ENCODE peak calls at places on chromosome 15, in eight cellular contexts. T, D, K, E, Y, A, O and X are unnamed samples.

GRCh38 chr15:75182187-75183131 is 19.2 kb upstream of the C15orf39 start:
- DNase-seq in O (no peak), T (no peak), D (no peak), Y (peak; percentile 82), A (peak; percentile 61), K (no peak), E (no peak), X (no peak)

GRCh38 chr15:77832874-77833273 is 200.2 kb upstream of the LINGO1 start:
- DNase-seq in D (no peak), A (no peak), Y (peak; percentile 8), T (no peak), E (no peak), K (no peak), O (no peak), X (no peak)

GRCh38 chr15:90471769-90472168 is 58.0 kb upstream of the CRTC3 start:
- DNase-seq in D (no peak), A (no peak), K (no peak), T (no peak), Y (no peak), O (no peak), E (no peak), X (no peak)

GRCh38 chr15:64267331-64267973 is 88.5 kb downstream of the CSNK1G1 start:
- DNase-seq in E (no peak), O (no peak), Y (no peak), T (no peak), A (no peak), K (no peak), D (no peak), X (no peak)

GRCh38 chr15:50114381-50114780 is 4.7 kb downstream of the ATP8B4 start:
- DNase-seq in Y (no peak), T (no peak), E (no peak), A (no peak), D (no peak), O (no peak), K (no peak), X (no peak)

GRCh38 chr15:56929933-56930332 is 11.5 kb downstream of the TCF12 start:
- DNase-seq in Y (no peak), O (no peak), K (no peak), T (no peak), E (no peak), A (no peak), D (no peak), X (no peak)

GRCh38 chr15:41505776-41506175 is 7.9 kb downstream of the LTK start:
- DNase-seq in Y (no peak), E (no peak), T (no peak), K (no peak), A (no peak), O (no peak), D (no peak), X (no peak)

GRCh38 chr15:100777821-100778220 is 101.8 kb upstream of the ALDH1A3 start:
- DNase-seq in D (no peak), T (no peak), A (no peak), E (no peak), O (no peak), K (no peak), Y (no peak), X (no peak)

GRCh38 chr15:59892995-59893394 is 111.1 kb upstream of the FOXB1 start:
- DNase-seq in A (no peak), E (peak; percentile 19), Y (no peak), K (peak; percentile 32), D (no peak), T (no peak), O (no peak), X (no peak)

GRCh38 chr15:89003865-89004725 is 84.2 kb upstream of the ABHD2 start:
- DNase-seq in E (peak; percentile 79), O (peak; percentile 26), A (peak; percentile 24), D (no peak), Y (peak; percentile 73), K (no peak), T (no peak), X (no peak)

GRCh38 chr15:66497502-66498455 is at the start of gene SNAPC5:
- DNase-seq in E (peak; percentile 95), K (peak; percentile 99), O (peak; percentile 95), A (peak; percentile 97), T (peak; percentile 96), Y (peak; percentile 95), D (peak; percentile 98), X (peak; percentile 64)

GRCh38 chr15:53197426-53197839 is 407.3 kb upstream of the ONECUT1 start:
- DNase-seq in Y (peak; percentile 41), E (peak; percentile 49), K (peak; percentile 78), D (no peak), A (peak; percentile 42), T (peak; percentile 33), O (no peak), X (peak; percentile 24)

GRCh38 chr15:94231728-94232086 is 346 bp downstream of the MCTP2 start:
- DNase-seq in E (no peak), D (no peak), O (no peak), Y (peak; percentile 64), A (peak; percentile 55), K (no peak), T (no peak), X (no peak)

GRCh38 chr15:84859143-84859542 is 25.3 kb upstream of the SLC28A1 start:
- DNase-seq in O (no peak), A (peak; percentile 48), Y (no peak), E (no peak), T (peak; percentile 90), D (no peak), K (peak; percentile 94), X (no peak)

GRCh38 chr15:99361541-99362185 is 110.4 kb downstream of the LRRC28 start:
- DNase-seq in E (peak; percentile 19), K (no peak), D (no peak), T (no peak), O (no peak), A (no peak), Y (no peak), X (no peak)

GRCh38 chr15:48370460-48370859 is 39.2 kb downstream of the DUT start:
- DNase-seq in T (peak; percentile 37), K (no peak), A (no peak), O (no peak), E (peak; percentile 64), Y (no peak), D (no peak), X (no peak)

GRCh38 chr15:100863406-100864198 is 16.0 kb upstream of the ALDH1A3 start:
- DNase-seq in O (peak; percentile 76), Y (no peak), T (no peak), D (no peak), E (peak; percentile 78), A (peak; percentile 35), K (no peak), X (no peak)

GRCh38 chr15:66803182-66803729 is 101.2 kb downstream of the SMAD6 start:
- DNase-seq in A (peak; percentile 86), O (peak; percentile 89), D (no peak), T (peak; percentile 96), E (peak; percentile 99), K (peak; percentile 96), Y (peak; percentile 90), X (no peak)

GRCh38 chr15:59191855-59192237 is 14.8 kb upstream of the LDHAL6B start:
- DNase-seq in T (peak; percentile 65), E (peak; percentile 80), D (no peak), K (peak; percentile 65), O (no peak), A (no peak), Y (no peak), X (no peak)

DNA sequence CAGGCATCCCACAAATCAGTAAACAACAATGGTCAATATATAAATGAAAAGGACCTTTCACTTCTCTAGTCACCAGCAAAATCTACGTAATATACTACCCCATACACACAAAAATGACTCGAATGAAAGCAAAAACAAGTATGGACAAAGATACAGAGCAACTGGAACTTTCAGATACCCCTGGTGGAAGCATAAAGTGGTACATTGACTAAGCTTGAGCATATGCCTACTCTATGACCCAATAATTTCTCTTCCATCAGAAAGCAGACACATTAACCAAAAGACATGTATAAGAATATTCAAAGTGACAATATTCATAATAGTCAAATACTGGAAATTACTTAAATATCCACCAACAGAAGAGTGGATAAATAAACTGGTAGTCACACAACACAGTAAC is 86.0 kb downstream of the EFL1 start:
- DNase-seq in K (no peak), T (no peak), D (no peak), E (no peak), O (no peak), A (no peak), Y (no peak), X (no peak)
- TF ChIP-seq CTCF in K (no peak), T (no peak), D (no peak), E (peak; percentile 4), O (no peak), A (no peak), Y (no peak), X (no peak)

GRCh38 chr15:70679919-70680231 is 83.5 kb downstream of the UACA start:
- DNase-seq in K (no peak), O (no peak), D (no peak), E (no peak), A (no peak), T (no peak), Y (no peak), X (no peak)
- TF ChIP-seq CTCF in K (no peak), O (no peak), D (peak; percentile 34), E (no peak), A (no peak), T (peak; percentile 1), Y (peak; percentile 6), X (no peak)

GRCh38 chr15:37979597-37979996 is 45.2 kb downstream of the TMCO5A start:
- DNase-seq in D (no peak), Y (no peak), K (no peak), A (no peak), T (no peak), E (no peak), O (no peak), X (no peak)

GRCh38 chr15:37978231-37978630 is 43.8 kb downstream of the TMCO5A start:
- DNase-seq in E (no peak), D (no peak), Y (no peak), T (no peak), K (no peak), A (no peak), O (no peak), X (no peak)

GRCh38 chr15:37980010-37980409 is 45.6 kb downstream of the TMCO5A start:
- DNase-seq in A (no peak), E (no peak), O (no peak), T (no peak), K (no peak), D (no peak), Y (no peak), X (no peak)

GRCh38 chr15:37984368-37984767 is 49.9 kb downstream of the TMCO5A start:
- DNase-seq in Y (no peak), K (no peak), D (no peak), T (no peak), O (no peak), E (no peak), A (no peak), X (no peak)

DNA sequence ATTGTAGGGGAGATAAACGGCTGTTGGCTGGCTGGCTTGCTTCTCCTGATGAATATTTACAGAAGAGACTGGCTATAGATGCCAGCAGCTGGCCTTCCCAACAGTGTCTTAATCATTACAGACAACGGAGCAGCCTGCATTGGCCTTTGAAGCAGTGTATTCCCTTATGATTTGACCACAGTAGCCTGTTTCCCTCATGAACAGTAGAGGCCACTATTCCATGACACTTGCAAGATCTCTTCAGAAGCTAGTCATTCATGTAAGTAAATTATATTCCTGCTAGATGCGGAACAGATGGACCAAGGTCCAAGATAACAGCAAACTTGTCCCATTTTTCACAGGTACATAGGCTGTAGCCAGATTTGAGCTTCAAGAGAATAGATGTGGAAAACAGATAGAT is 47.3 kb downstream of the TMCO5A start:
- DNase-seq in E (peak; percentile 59), A (no peak), T (no peak), O (no peak), K (no peak), Y (no peak), D (no peak), X (no peak)
- TF ChIP-seq CTCF in E (peak; percentile 47), A (no peak), T (no peak), O (peak; percentile 19), K (no peak), Y (peak; percentile 29), D (no peak), X (peak; percentile 11)

GRCh38 chr15:68054658-68055223 is 626 bp downstream of the PIAS1 start:
- DNase-seq in D (no peak), E (peak; percentile 43), O (peak; percentile 44), T (peak; percentile 45), Y (peak; percentile 80), A (peak; percentile 56), K (peak; percentile 61), X (no peak)
- TF ChIP-seq CTCF in D (no peak), E (no peak), O (no peak), T (no peak), Y (no peak), A (no peak), K (no peak), X (no peak)